ENCODE peak calls at places on chromosomes 3 and 15, in seven cellular contexts. K is stomach; J is astrocyte of the spinal cord; C is activated CD4-positive, alpha-beta T cell treated with anti-CD3 and anti-CD28 coated beads, Interleukin-2, amount 50 U/mL, for 24 hours; F is MV-4-11; P is left ventricle myocardium superior; N is AG20443. H is an unnamed sample.

GRCh38 chr3:157335677-157336076 is 101.0 kb upstream of the PTX3 start:
- DNase-seq in K (no peak), F (no peak), C (no peak), N (peak; percentile 27), P (no peak), J (peak; percentile 84), H (peak; percentile 51)

GRCh38 chr3:46927718-46928073 is 48.8 kb downstream of the CCDC12 start:
- DNase-seq in J (no peak), N (no peak), P (no peak), C (no peak), F (no peak), K (no peak), H (no peak)

GRCh38 chr15:29278436-29279099 is 8.9 kb upstream of the NSMCE3 start:
- DNase-seq in N (peak; percentile 81), K (no peak), F (no peak), J (peak; percentile 91), P (no peak), C (no peak), H (no peak)

GRCh38 chr3:196991581-196992460 is 23.2 kb upstream of the PIGZ start:
- DNase-seq in J (no peak), F (no peak), N (no peak), C (no peak), K (no peak), P (no peak), H (peak; percentile 44)

GRCh38 chr15:39670687-39671086 is 89.8 kb downstream of the THBS1 start:
- DNase-seq in C (no peak), J (no peak), P (no peak), F (no peak), K (no peak), N (no peak), H (no peak)

GRCh38 chr15:56295433-56295832 is 51.8 kb upstream of the RFX7 start:
- DNase-seq in C (no peak), K (no peak), P (no peak), J (no peak), F (no peak), N (no peak), H (no peak)

GRCh38 chr15:50778089-50778488 is 12.6 kb upstream of the SPPL2A start:
- DNase-seq in C (no peak), N (no peak), J (no peak), F (no peak), K (no peak), P (no peak), H (no peak)

GRCh38 chr3:16945330-16945729 is 60.6 kb downstream of the PLCL2 start:
- DNase-seq in F (no peak), J (peak; percentile 40), P (no peak), N (no peak), K (no peak), C (no peak), H (no peak)

GRCh38 chr15:45128971-45129639 is 574 bp downstream of the DUOXA1 start:
- DNase-seq in N (no peak), F (no peak), J (no peak), C (no peak), P (no peak), K (no peak), H (no peak)

GRCh38 chr15:63509056-63509696 is 4.8 kb downstream of the USP3 start:
- DNase-seq in K (no peak), C (no peak), F (no peak), J (no peak), N (no peak), P (no peak), H (no peak)

GRCh38 chr3:72887723-72888545 is at the start of gene GXYLT2:
- DNase-seq in K (peak; percentile 53), J (peak; percentile 80), C (peak; percentile 3), N (peak; percentile 70), F (peak; percentile 33), P (peak; percentile 79), H (peak; percentile 80)

GRCh38 chr3:3707858-3708768 is 91.1 kb upstream of the LRRN1 start:
- DNase-seq in C (no peak), N (no peak), F (no peak), P (no peak), K (no peak), J (no peak), H (no peak)

GRCh38 chr15:42832577-42832976 is 88.0 kb downstream of the TTBK2 start:
- DNase-seq in K (no peak), P (no peak), N (peak; percentile 67), F (no peak), J (peak; percentile 64), C (no peak), H (no peak)

GRCh38 chr15:51799174-51799907 is 30.1 kb upstream of the TMOD3 start:
- DNase-seq in K (no peak), P (no peak), J (no peak), C (no peak), N (no peak), F (no peak), H (no peak)

GRCh38 chr3:13457593-13457992 is 22.5 kb upstream of the HDAC11 start:
- DNase-seq in N (no peak), J (no peak), C (no peak), P (no peak), F (peak; percentile 60), K (no peak), H (no peak)

GRCh38 chr3:14907043-14907966 is 40.1 kb upstream of the NR2C2 start:
- DNase-seq in J (no peak), C (no peak), F (no peak), P (peak; percentile 65), K (peak; percentile 72), N (no peak), H (no peak)

GRCh38 chr3:38723569-38724391 is 74.3 kb upstream of the SCN5A start:
- DNase-seq in N (no peak), C (no peak), J (no peak), P (peak; percentile 69), F (peak; percentile 32), K (no peak), H (no peak)

GRCh38 chr3:169629895-169630294 is 33.6 kb downstream of the MECOM start:
- DNase-seq in P (no peak), C (no peak), J (no peak), K (no peak), F (no peak), N (no peak), H (no peak)

GRCh38 chr3:7630925-7631324 is 770.0 kb downstream of the GRM7 start:
- DNase-seq in F (no peak), P (peak; percentile 62), K (peak; percentile 26), N (no peak), J (peak; percentile 79), C (no peak), H (no peak)

GRCh38 chr15:75061272-75061671 is 37.9 kb downstream of the PPCDC start:
- DNase-seq in F (peak; percentile 89), N (peak; percentile 62), K (no peak), P (no peak), C (no peak), J (peak; percentile 72), H (no peak)

GRCh38 chr3:177618873-177619771 is 421.8 kb upstream of the TBL1XR1 start:
- DNase-seq in N (peak; percentile 52), J (peak; percentile 92), C (no peak), F (no peak), K (no peak), P (no peak), H (no peak)

H was measured in H1.